ENCODE peak calls at places on chromosomes 12 and 14, in ten cellular contexts. One of them, this sample, is unnamed.

GRCh38 chr12:107093547-107094448 is at the start of gene CRY1:
- DNase-seq in GF-D8: peak
- DNase-seq in stimulated activated CD8-positive, alpha-beta memory T cell treated with anti-CD3 and anti-CD28 coated beads, Interleukin-4, amount 100 ng/mL, for 1 hour: peak
- DNase-seq in RKO: peak
- DNase-seq in fibroblast of mammary gland: peak
- DNase-seq in DMS153: peak
- DNase-seq in choroid plexus epithelial cell: peak
- DNase-seq in T-helper 1 cell: peak
- DNase-seq in endodermal cell: peak
- DNase-seq in LoVo: peak
- DNase-seq in this sample: peak

GRCh38 chr12:63991036-63991547 is 146.6 kb downstream of the SRGAP1 start:
- DNase-seq in stimulated activated CD8-positive, alpha-beta memory T cell treated with anti-CD3 and anti-CD28 coated beads, Interleukin-4, amount 100 ng/mL, for 1 hour: no peak
- DNase-seq in LoVo: no peak
- DNase-seq in GF-D8: no peak
- DNase-seq in fibroblast of mammary gland: no peak
- DNase-seq in RKO: no peak
- DNase-seq in endodermal cell: no peak
- DNase-seq in T-helper 1 cell: no peak
- DNase-seq in choroid plexus epithelial cell: no peak
- DNase-seq in DMS153: no peak
- DNase-seq in this sample: no peak

GRCh38 chr14:91119556-91120311 is 5.9 kb downstream of the DGLUCY start:
- DNase-seq in DMS153: no peak
- DNase-seq in endodermal cell: no peak
- DNase-seq in stimulated activated CD8-positive, alpha-beta memory T cell treated with anti-CD3 and anti-CD28 coated beads, Interleukin-4, amount 100 ng/mL, for 1 hour: no peak
- DNase-seq in RKO: peak
- DNase-seq in choroid plexus epithelial cell: no peak
- DNase-seq in LoVo: peak
- DNase-seq in fibroblast of mammary gland: peak
- DNase-seq in GF-D8: no peak
- DNase-seq in T-helper 1 cell: no peak
- DNase-seq in this sample: no peak

GRCh38 chr14:36524874-36525745 is 5.1 kb upstream of the NKX2-1 start:
- DNase-seq in GF-D8: no peak
- DNase-seq in DMS153: no peak
- DNase-seq in fibroblast of mammary gland: peak
- DNase-seq in RKO: no peak
- DNase-seq in stimulated activated CD8-positive, alpha-beta memory T cell treated with anti-CD3 and anti-CD28 coated beads, Interleukin-4, amount 100 ng/mL, for 1 hour: no peak
- DNase-seq in T-helper 1 cell: no peak
- DNase-seq in endodermal cell: peak
- DNase-seq in LoVo: no peak
- DNase-seq in choroid plexus epithelial cell: no peak
- DNase-seq in this sample: no peak

GRCh38 chr12:26845984-26846383 is 13.0 kb upstream of the ITPR2 start:
- DNase-seq in fibroblast of mammary gland: peak
- DNase-seq in DMS153: no peak
- DNase-seq in endodermal cell: no peak
- DNase-seq in T-helper 1 cell: no peak
- DNase-seq in stimulated activated CD8-positive, alpha-beta memory T cell treated with anti-CD3 and anti-CD28 coated beads, Interleukin-4, amount 100 ng/mL, for 1 hour: no peak
- DNase-seq in LoVo: no peak
- DNase-seq in GF-D8: peak
- DNase-seq in RKO: no peak
- DNase-seq in choroid plexus epithelial cell: peak
- DNase-seq in this sample: no peak

GRCh38 chr14:27367345-27367744 is 769.5 kb upstream of the NOVA1 start:
- DNase-seq in RKO: no peak
- DNase-seq in DMS153: no peak
- DNase-seq in endodermal cell: no peak
- DNase-seq in fibroblast of mammary gland: no peak
- DNase-seq in LoVo: no peak
- DNase-seq in stimulated activated CD8-positive, alpha-beta memory T cell treated with anti-CD3 and anti-CD28 coated beads, Interleukin-4, amount 100 ng/mL, for 1 hour: no peak
- DNase-seq in GF-D8: no peak
- DNase-seq in choroid plexus epithelial cell: no peak
- DNase-seq in T-helper 1 cell: no peak
- DNase-seq in this sample: no peak

GRCh38 chr14:22555573-22556011 is 33.4 kb downstream of the DAD1 start:
- DNase-seq in LoVo: no peak
- DNase-seq in choroid plexus epithelial cell: no peak
- DNase-seq in DMS153: no peak
- DNase-seq in endodermal cell: no peak
- DNase-seq in RKO: no peak
- DNase-seq in GF-D8: no peak
- DNase-seq in fibroblast of mammary gland: peak
- DNase-seq in T-helper 1 cell: no peak
- DNase-seq in stimulated activated CD8-positive, alpha-beta memory T cell treated with anti-CD3 and anti-CD28 coated beads, Interleukin-4, amount 100 ng/mL, for 1 hour: no peak
- DNase-seq in this sample: no peak

GRCh38 chr12:28248555-28249127 is 58.4 kb downstream of the CCDC91 start:
- DNase-seq in LoVo: no peak
- DNase-seq in endodermal cell: no peak
- DNase-seq in choroid plexus epithelial cell: no peak
- DNase-seq in GF-D8: no peak
- DNase-seq in RKO: no peak
- DNase-seq in stimulated activated CD8-positive, alpha-beta memory T cell treated with anti-CD3 and anti-CD28 coated beads, Interleukin-4, amount 100 ng/mL, for 1 hour: no peak
- DNase-seq in T-helper 1 cell: no peak
- DNase-seq in fibroblast of mammary gland: no peak
- DNase-seq in DMS153: no peak
- DNase-seq in this sample: no peak

GRCh38 chr12:59548930-59549329 is 46.9 kb upstream of the SLC16A7 start:
- DNase-seq in GF-D8: no peak
- DNase-seq in stimulated activated CD8-positive, alpha-beta memory T cell treated with anti-CD3 and anti-CD28 coated beads, Interleukin-4, amount 100 ng/mL, for 1 hour: peak
- DNase-seq in RKO: no peak
- DNase-seq in fibroblast of mammary gland: no peak
- DNase-seq in LoVo: no peak
- DNase-seq in choroid plexus epithelial cell: no peak
- DNase-seq in DMS153: no peak
- DNase-seq in T-helper 1 cell: no peak
- DNase-seq in endodermal cell: peak
- DNase-seq in this sample: peak

GRCh38 chr12:114888458-114888857 is 204.5 kb upstream of the TBX3 start:
- DNase-seq in endodermal cell: no peak
- DNase-seq in choroid plexus epithelial cell: peak
- DNase-seq in LoVo: peak
- DNase-seq in RKO: no peak
- DNase-seq in GF-D8: no peak
- DNase-seq in DMS153: peak
- DNase-seq in T-helper 1 cell: no peak
- DNase-seq in fibroblast of mammary gland: peak
- DNase-seq in stimulated activated CD8-positive, alpha-beta memory T cell treated with anti-CD3 and anti-CD28 coated beads, Interleukin-4, amount 100 ng/mL, for 1 hour: no peak
- DNase-seq in this sample: no peak

GRCh38 chr14:73125169-73125588 is 11.1 kb upstream of the PSEN1 start:
- DNase-seq in LoVo: no peak
- DNase-seq in choroid plexus epithelial cell: no peak
- DNase-seq in DMS153: no peak
- DNase-seq in T-helper 1 cell: no peak
- DNase-seq in stimulated activated CD8-positive, alpha-beta memory T cell treated with anti-CD3 and anti-CD28 coated beads, Interleukin-4, amount 100 ng/mL, for 1 hour: no peak
- DNase-seq in endodermal cell: peak
- DNase-seq in RKO: no peak
- DNase-seq in GF-D8: no peak
- DNase-seq in fibroblast of mammary gland: no peak
- DNase-seq in this sample: no peak

GRCh38 chr14:90677484-90678045 is 138.7 kb downstream of the TTC7B start:
- DNase-seq in stimulated activated CD8-positive, alpha-beta memory T cell treated with anti-CD3 and anti-CD28 coated beads, Interleukin-4, amount 100 ng/mL, for 1 hour: no peak
- DNase-seq in endodermal cell: no peak
- DNase-seq in choroid plexus epithelial cell: peak
- DNase-seq in DMS153: no peak
- DNase-seq in LoVo: no peak
- DNase-seq in T-helper 1 cell: no peak
- DNase-seq in fibroblast of mammary gland: peak
- DNase-seq in RKO: peak
- DNase-seq in GF-D8: no peak
- DNase-seq in this sample: no peak

GRCh38 chr14:104732355-104732804 is 8.4 kb downstream of the ADSS1 start:
- DNase-seq in T-helper 1 cell: no peak
- DNase-seq in DMS153: peak
- DNase-seq in LoVo: peak
- DNase-seq in GF-D8: no peak
- DNase-seq in endodermal cell: no peak
- DNase-seq in stimulated activated CD8-positive, alpha-beta memory T cell treated with anti-CD3 and anti-CD28 coated beads, Interleukin-4, amount 100 ng/mL, for 1 hour: no peak
- DNase-seq in fibroblast of mammary gland: no peak
- DNase-seq in choroid plexus epithelial cell: no peak
- DNase-seq in RKO: no peak
- DNase-seq in this sample: no peak